ENCODE peak calls at places on chromosomes 3 and 15, in four cellular contexts. One of them, this sample, is unnamed. For H3K4me1, the result is how much of the 10 kb centered on the place peaks cover.

GRCh38 chr3:138933981-138934691 is 12.8 kb downstream of the FOXL2 start:
- DNase-seq in A549: no peak
- DNase-seq in Peyer's patch: no peak
- DNase-seq in suprapubic skin: no peak
- DNase-seq in this sample: no peak

GRCh38 chr3:194730369-194730768 is 44.7 kb downstream of the FAM43A start:
- DNase-seq in A549: no peak
- DNase-seq in Peyer's patch: peak
- DNase-seq in suprapubic skin: no peak
- DNase-seq in this sample: no peak

GRCh38 chr15:100131321-100132224 is 210.2 kb downstream of the ADAMTS17 start:
- DNase-seq in A549: peak
- DNase-seq in Peyer's patch: no peak
- DNase-seq in suprapubic skin: no peak
- DNase-seq in this sample: no peak

GRCh38 chr15:42796955-42797779 is 60.2 kb upstream of the CDAN1 start:
- DNase-seq in A549: no peak
- DNase-seq in Peyer's patch: no peak
- DNase-seq in suprapubic skin: no peak
- DNase-seq in this sample: no peak

GRCh38 chr3:171851685-171852084 is 8.5 kb downstream of the TMEM212 start:
- DNase-seq in A549: peak
- DNase-seq in Peyer's patch: no peak
- DNase-seq in suprapubic skin: no peak
- DNase-seq in this sample: no peak

GRCh38 chr15:27473846-27474245 is 502.9 kb downstream of the GABRG3 start:
- DNase-seq in A549: no peak
- DNase-seq in Peyer's patch: no peak
- DNase-seq in suprapubic skin: no peak
- DNase-seq in this sample: no peak

GRCh38 chr3:42655331-42655888 is 1.9 kb downstream of the ZBTB47 start:
- DNase-seq in A549: no peak
- DNase-seq in Peyer's patch: no peak
- DNase-seq in suprapubic skin: no peak
- DNase-seq in this sample: no peak

GRCh38 chr15:55942332-55942731 is 51.1 kb downstream of the NEDD4 start:
- DNase-seq in A549: no peak
- DNase-seq in Peyer's patch: no peak
- DNase-seq in suprapubic skin: no peak
- DNase-seq in this sample: no peak

GRCh38 chr3:192727032-192727847 is at the start of gene FGF12:
- DNase-seq in A549: peak
- DNase-seq in Peyer's patch: no peak
- DNase-seq in suprapubic skin: no peak
- DNase-seq in this sample: peak

GRCh38 chr15:91534235-91534634 is 319.3 kb upstream of the SLCO3A1 start:
- DNase-seq in A549: no peak
- DNase-seq in Peyer's patch: no peak
- DNase-seq in suprapubic skin: no peak
- DNase-seq in this sample: no peak

GRCh38 chr15:82699726-82700125 is 9.9 kb downstream of the AP3B2 start:
- DNase-seq in A549: no peak
- DNase-seq in Peyer's patch: peak
- DNase-seq in suprapubic skin: no peak
- DNase-seq in this sample: no peak

GRCh38 chr15:63401714-63402497 is 20.3 kb upstream of the CA12 start:
- DNase-seq in A549: no peak
- DNase-seq in Peyer's patch: no peak
- DNase-seq in suprapubic skin: no peak
- DNase-seq in this sample: no peak

GRCh38 chr15:76206325-76206976 is 104.8 kb downstream of the ETFA start:
- DNase-seq in A549: peak
- DNase-seq in Peyer's patch: peak
- DNase-seq in suprapubic skin: peak
- DNase-seq in this sample: peak

GRCh38 chr3:117278424-117279190 is 569.0 kb downstream of the TUSC7 start:
- DNase-seq in A549: peak
- DNase-seq in Peyer's patch: peak
- DNase-seq in suprapubic skin: no peak
- DNase-seq in this sample: no peak

GRCh38 chr3:158649791-158650190 is 5.5 kb downstream of the GFM1 start:
- DNase-seq in A549: no peak
- DNase-seq in Peyer's patch: no peak
- DNase-seq in suprapubic skin: no peak
- DNase-seq in this sample: no peak
- TF ChIP-seq POLR2A in A549: no peak
- TF ChIP-seq POLR2A in Peyer's patch: no peak
- TF ChIP-seq POLR2A in suprapubic skin: no peak
- TF ChIP-seq POLR2A in this sample: no peak

GRCh38 chr15:40233727-40234577 is 4.9 kb upstream of the PAK6 start:
- DNase-seq in A549: no peak
- DNase-seq in Peyer's patch: peak
- DNase-seq in suprapubic skin: no peak
- DNase-seq in this sample: no peak
- H3K4me1 ChIP-seq in A549: under half
- H3K4me1 ChIP-seq in Peyer's patch: under half
- H3K4me1 ChIP-seq in suprapubic skin: under half
- H3K4me1 ChIP-seq in this sample: under half

GRCh38 chr3:143333367-143333766 is 213.8 kb downstream of the CHST2 start:
- DNase-seq in A549: no peak
- DNase-seq in Peyer's patch: no peak
- DNase-seq in suprapubic skin: no peak
- DNase-seq in this sample: no peak

GRCh38 chr3:143329567-143330164 is 210.1 kb downstream of the CHST2 start:
- DNase-seq in A549: no peak
- DNase-seq in Peyer's patch: no peak
- DNase-seq in suprapubic skin: no peak
- DNase-seq in this sample: no peak

GRCh38 chr3:143330316-143330868 is 210.8 kb downstream of the CHST2 start:
- DNase-seq in A549: no peak
- DNase-seq in Peyer's patch: no peak
- DNase-seq in suprapubic skin: no peak
- DNase-seq in this sample: no peak

GRCh38 chr3:143332046-143332445 is 212.5 kb downstream of the CHST2 start:
- DNase-seq in A549: no peak
- DNase-seq in Peyer's patch: no peak
- DNase-seq in suprapubic skin: no peak
- DNase-seq in this sample: no peak

GRCh38 chr3:143331336-143331735 is 211.8 kb downstream of the CHST2 start:
- DNase-seq in A549: no peak
- DNase-seq in Peyer's patch: no peak
- DNase-seq in suprapubic skin: no peak
- DNase-seq in this sample: no peak
- TF ChIP-seq POLR2A in A549: no peak
- TF ChIP-seq POLR2A in Peyer's patch: no peak
- TF ChIP-seq POLR2A in suprapubic skin: no peak
- TF ChIP-seq POLR2A in this sample: no peak

GRCh38 chr3:33746412-33747116 is 28.5 kb upstream of the CLASP2 start:
- DNase-seq in A549: no peak
- DNase-seq in Peyer's patch: no peak
- DNase-seq in suprapubic skin: no peak
- DNase-seq in this sample: no peak
- H3K4me1 ChIP-seq in A549: under half
- H3K4me1 ChIP-seq in Peyer's patch: under half
- H3K4me1 ChIP-seq in suprapubic skin: under half
- H3K4me1 ChIP-seq in this sample: under half

GRCh38 chr15:80153900-80154299 is 1.1 kb downstream of the FAH start:
- DNase-seq in A549: no peak
- DNase-seq in Peyer's patch: no peak
- DNase-seq in suprapubic skin: no peak
- DNase-seq in this sample: no peak

GRCh38 chr15:80152896-80153876 is at the start of gene FAH:
- DNase-seq in A549: no peak
- DNase-seq in Peyer's patch: no peak
- DNase-seq in suprapubic skin: peak
- DNase-seq in this sample: no peak

GRCh38 chr15:80151148-80151547 is 1.7 kb upstream of the FAH start:
- DNase-seq in A549: no peak
- DNase-seq in Peyer's patch: no peak
- DNase-seq in suprapubic skin: no peak
- DNase-seq in this sample: no peak

GRCh38 chr15:80151576-80151975 is 1.2 kb upstream of the FAH start:
- DNase-seq in A549: no peak
- DNase-seq in Peyer's patch: no peak
- DNase-seq in suprapubic skin: no peak
- DNase-seq in this sample: no peak

GRCh38 chr15:80152180-80152895 is 461 bp upstream of the FAH start:
- DNase-seq in A549: peak
- DNase-seq in Peyer's patch: peak
- DNase-seq in suprapubic skin: peak
- DNase-seq in this sample: peak
- TF ChIP-seq POLR2A in A549: peak
- TF ChIP-seq POLR2A in Peyer's patch: no peak
- TF ChIP-seq POLR2A in suprapubic skin: no peak
- TF ChIP-seq POLR2A in this sample: peak